ENCODE peak calls at places on chromosomes 16 and 17, in four cellular contexts. Z is hepatocyte, T is iPS DF 6.9, C is BJ. R is an unnamed sample. For H3K36me3 and H3K27me3, the result is how much of the 10 kb centered on the place peaks cover.

GRCh38 chr16:11635127-11635652 is 33.1 kb upstream of the SNN start:
- DNase-seq in C (no peak), T (no peak), Z (no peak), R (no peak)

GRCh38 chr17:67364847-67365761 is 1.3 kb downstream of the PSMD12 start:
- DNase-seq in Z (no peak), C (no peak), T (no peak), R (no peak)

GRCh38 chr16:9308300-9309209 is 217.1 kb downstream of the HAPSTR1 start:
- DNase-seq in Z (peak), T (no peak), C (no peak), R (no peak)

GRCh38 chr17:61412860-61413653 is 13.4 kb downstream of the TBX2 start:
- DNase-seq in C (no peak), T (no peak), Z (peak), R (peak)

GRCh38 chr17:64216385-64217248 is 46.4 kb downstream of the TEX2 start:
- DNase-seq in T (no peak), Z (peak), C (no peak), R (peak)

GRCh38 chr16:64437706-64438329 is 684.0 kb downstream of the CDH11 start:
- DNase-seq in T (no peak), C (no peak), Z (peak), R (no peak)

GRCh38 chr16:11674818-11675560 is 6.7 kb downstream of the SNN start:
- DNase-seq in T (no peak), Z (no peak), C (no peak), R (peak)

GRCh38 chr17:67322039-67322787 is 44.2 kb downstream of the PSMD12 start:
- DNase-seq in T (peak), C (no peak), Z (peak), R (peak)

GRCh38 chr16:74568961-74569631 is 37.8 kb downstream of the GLG1 start:
- DNase-seq in T (no peak), Z (no peak), C (peak), R (no peak)

GRCh38 chr16:69812213-69813014 is 50.3 kb downstream of the WWP2 start:
- DNase-seq in C (no peak), Z (no peak), T (no peak), R (no peak)

GRCh38 chr16:89920723-89921122 is 2.1 kb downstream of the MC1R start:
- DNase-seq in T (no peak), Z (no peak), C (no peak), R (peak)

GRCh38 chr16:76946879-76947278 is 244.1 kb upstream of the MON1B start:
- DNase-seq in T (no peak), C (peak), Z (peak), R (no peak)

GRCh38 chr17:28634211-28634865 is 10.6 kb downstream of the BLTP2 start:
- DNase-seq in Z (no peak), T (no peak), C (no peak), R (no peak)

GRCh38 chr17:17819561-17819995 is 17.2 kb downstream of the SREBF1 start:
- DNase-seq in T (no peak), C (peak), Z (peak), R (peak)

GRCh38 chr16:1265090-1265630 is 9.3 kb downstream of the TPSD1 start:
- DNase-seq in T (no peak), C (no peak), Z (no peak), R (no peak)

GRCh38 chr17:3817851-3818605 is 17.0 kb upstream of the ITGAE start:
- DNase-seq in Z (no peak), T (no peak), C (no peak), R (no peak)
- H3K36me3 ChIP-seq in Z (under half), T (under half), C (under half), R (under half)

DNA sequence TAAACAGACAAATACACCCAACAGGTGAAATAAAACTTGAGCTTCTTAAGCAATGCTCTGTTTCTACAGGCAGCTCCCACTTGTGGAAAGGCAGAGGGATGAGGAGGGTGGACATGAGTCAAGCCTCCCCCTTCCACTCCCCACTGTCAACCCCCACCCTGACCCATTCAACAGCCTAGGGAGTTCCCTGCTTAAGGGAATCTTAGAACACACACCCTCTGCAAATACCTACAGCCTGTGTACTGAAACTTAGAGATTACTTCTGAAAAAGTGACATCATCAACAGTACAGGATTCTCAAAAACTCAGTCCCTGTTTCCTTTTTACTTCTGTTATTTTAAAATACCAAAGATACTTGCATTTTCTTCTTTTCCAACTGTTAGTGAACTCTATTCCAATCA is 345.4 kb downstream of the SOX9 start:
- DNase-seq in Z (peak), T (no peak), C (peak), R (no peak)
- H3K4me3 ChIP-seq in Z (no peak), T (no peak), C (no peak), R (no peak)

GRCh38 chr17:39599665-39600468 is 7.9 kb downstream of the NEUROD2 start:
- DNase-seq in Z (no peak), T (no peak), C (no peak), R (peak)
- H3K27me3 ChIP-seq in Z (half or more), T (half or more), C (half or more), R (half or more)

DNA sequence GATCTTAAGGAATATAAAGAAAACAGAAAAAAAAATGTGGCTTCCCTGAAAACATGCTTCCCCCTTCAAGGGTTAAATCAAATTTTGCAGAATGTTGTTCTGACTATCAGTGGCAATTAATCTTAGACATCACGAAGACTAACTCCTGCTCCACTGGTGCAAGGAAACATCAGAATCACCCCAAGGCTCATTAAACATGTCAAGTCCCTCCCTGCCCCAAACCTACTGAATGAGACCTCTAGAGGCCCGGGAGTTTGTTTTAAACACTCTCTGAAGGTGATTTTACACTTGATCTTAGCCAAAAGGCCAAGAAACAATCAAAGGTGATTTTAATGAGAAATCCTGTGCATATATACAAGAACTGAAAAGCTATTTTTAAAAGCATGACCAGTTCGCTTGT is 18.3 kb downstream of the PSME3IP1 start:
- DNase-seq in T (no peak), Z (no peak), C (no peak), R (no peak)
- H3K36me3 ChIP-seq in T (under half), Z (under half), C (under half), R (under half)

GRCh38 chr16:84554627-84555328 is 50.3 kb upstream of the MEAK7 start:
- DNase-seq in C (no peak), T (no peak), Z (no peak), R (no peak)
- H3K4me3 ChIP-seq in C (no peak), T (no peak), Z (no peak), R (no peak)

GRCh38 chr16:67651039-67651438 is 6.1 kb downstream of the CARMIL2 start:
- DNase-seq in T (no peak), Z (no peak), C (no peak), R (no peak)
- H3K27me3 ChIP-seq in T (under half), Z (under half), C (under half), R (half or more)

DNA sequence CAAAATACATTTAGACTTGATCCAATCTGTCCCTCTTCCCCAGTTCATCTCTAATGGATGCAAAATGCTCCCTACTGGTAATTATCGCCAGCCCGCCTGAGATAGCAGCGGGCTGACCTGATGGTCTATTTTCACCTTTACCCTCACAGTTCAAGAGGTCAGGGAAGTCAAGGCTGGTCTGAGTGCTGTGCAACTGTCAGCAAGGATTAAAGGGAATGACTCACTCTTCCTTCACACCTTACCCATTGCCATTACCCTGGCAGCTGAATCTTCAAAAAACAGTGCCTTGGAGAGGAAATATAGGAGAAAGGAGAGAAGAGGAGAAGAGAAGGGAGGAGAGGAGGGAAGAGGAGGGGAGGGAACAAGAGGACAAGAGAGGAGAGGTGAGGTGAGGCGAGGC is 36.3 kb downstream of the GRB7 start:
- DNase-seq in Z (no peak), T (no peak), C (no peak), R (no peak)
- H3K36me3 ChIP-seq in Z (under half), T (under half), C (under half), R (under half)

R was measured in H7.